ENCODE peak calls at places on chromosomes 11 and 22, in seven cellular contexts. I, M, Y, G, E, T and N are unnamed samples.

GRCh38 chr11:105022998-105023397 is at the start of gene CASP5:
- DNase-seq in I (no peak), M (no peak), Y (no peak), G (no peak), E (no peak), T (no peak), N (no peak)

GRCh38 chr22:41799486-41800347 is 762 bp upstream of the CCDC134 start:
- DNase-seq in I (peak), M (no peak), Y (peak), G (peak), E (peak), T (no peak), N (peak)

GRCh38 chr11:93444671-93445073 is 98.5 kb downstream of the SMCO4 start:
- DNase-seq in I (no peak), M (peak), Y (no peak), G (no peak), E (no peak), T (peak), N (no peak)

GRCh38 chr11:102640946-102641345 is 15.8 kb upstream of the MMP20 start:
- DNase-seq in I (no peak), M (no peak), Y (no peak), G (no peak), E (no peak), T (no peak), N (no peak)

GRCh38 chr11:125164091-125164421 is 495 bp upstream of the PKNOX2 start:
- DNase-seq in I (no peak), M (no peak), Y (no peak), G (no peak), E (no peak), T (no peak), N (no peak)

GRCh38 chr22:22662095-22662494 is 17.7 kb downstream of the GGTLC2 start:
- DNase-seq in I (no peak), M (no peak), Y (no peak), G (no peak), E (no peak), T (no peak), N (no peak)

GRCh38 chr22:44386386-44387035 is 73.8 kb upstream of the SHISAL1 start:
- DNase-seq in I (no peak), M (no peak), Y (no peak), G (peak), E (no peak), T (no peak), N (no peak)

GRCh38 chr11:45041556-45041955 is 90.9 kb upstream of the TP53I11 start:
- DNase-seq in I (no peak), M (no peak), Y (no peak), G (no peak), E (no peak), T (no peak), N (no peak)

GRCh38 chr22:37237371-37238268 is 6.4 kb downstream of the RAC2 start:
- DNase-seq in I (no peak), M (no peak), Y (no peak), G (no peak), E (no peak), T (no peak), N (no peak)

GRCh38 chr11:70077411-70078094 is 564 bp upstream of the ANO1 start:
- DNase-seq in I (no peak), M (no peak), Y (no peak), G (no peak), E (no peak), T (no peak), N (no peak)

GRCh38 chr11:130118636-130119387 is 40.8 kb upstream of the ST14 start:
- DNase-seq in I (no peak), M (no peak), Y (no peak), G (no peak), E (no peak), T (no peak), N (no peak)

GRCh38 chr11:19736831-19737230 is 24.2 kb downstream of the NAV2 start:
- DNase-seq in I (no peak), M (no peak), Y (no peak), G (no peak), E (no peak), T (no peak), N (no peak)

GRCh38 chr11:93842461-93842860 is 8.0 kb downstream of the VSTM5 start:
- DNase-seq in I (peak), M (no peak), Y (no peak), G (no peak), E (no peak), T (peak), N (no peak)

GRCh38 chr22:37077802-37078448 is 26.4 kb downstream of the KCTD17 start:
- DNase-seq in I (peak), M (peak), Y (peak), G (no peak), E (peak), T (peak), N (peak)

GRCh38 chr22:37862570-37863325 is 13.5 kb downstream of the EIF3L start:
- DNase-seq in I (no peak), M (no peak), Y (no peak), G (no peak), E (no peak), T (no peak), N (no peak)

GRCh38 chr22:19142394-19142793 is 2.1 kb downstream of the ESS2 start:
- DNase-seq in I (no peak), M (peak), Y (no peak), G (no peak), E (no peak), T (no peak), N (no peak)

GRCh38 chr11:70176940-70177689 is 26.0 kb upstream of the FADD start:
- DNase-seq in I (peak), M (no peak), Y (no peak), G (no peak), E (no peak), T (no peak), N (no peak)

GRCh38 chr22:37467556-37467955 is 18.6 kb downstream of the MFNG start:
- DNase-seq in I (no peak), M (no peak), Y (no peak), G (no peak), E (no peak), T (no peak), N (no peak)

GRCh38 chr22:35839811-35840739 is 122.4 kb downstream of the APOL5 start:
- DNase-seq in I (peak), M (peak), Y (peak), G (peak), E (peak), T (peak), N (peak)

GRCh38 chr11:117875397-117876048 is 935 bp downstream of the FXYD6 start:
- DNase-seq in I (no peak), M (peak), Y (no peak), G (no peak), E (no peak), T (no peak), N (peak)
- H3K4me3 ChIP-seq in I (peak), M (peak), Y (peak), G (peak), E (peak), T (no peak), N (peak)

GRCh38 chr11:11409224-11409623 is 56.2 kb upstream of the CSNK2A3 start:
- DNase-seq in I (no peak), M (no peak), Y (no peak), G (no peak), E (no peak), T (no peak), N (no peak)
- TF ChIP-seq CTCF in I (no peak), M (no peak), Y (no peak), G (no peak), E (no peak), T (no peak), N (no peak)

GRCh38 chr11:64203421-64204079 is 3.0 kb upstream of the FERMT3 start:
- DNase-seq in I (no peak), M (no peak), Y (no peak), G (no peak), E (no peak), T (no peak), N (no peak)
- H3K27ac ChIP-seq in I (no peak), M (no peak), Y (no peak), G (no peak), E (no peak), T (no peak), N (no peak)

DNA sequence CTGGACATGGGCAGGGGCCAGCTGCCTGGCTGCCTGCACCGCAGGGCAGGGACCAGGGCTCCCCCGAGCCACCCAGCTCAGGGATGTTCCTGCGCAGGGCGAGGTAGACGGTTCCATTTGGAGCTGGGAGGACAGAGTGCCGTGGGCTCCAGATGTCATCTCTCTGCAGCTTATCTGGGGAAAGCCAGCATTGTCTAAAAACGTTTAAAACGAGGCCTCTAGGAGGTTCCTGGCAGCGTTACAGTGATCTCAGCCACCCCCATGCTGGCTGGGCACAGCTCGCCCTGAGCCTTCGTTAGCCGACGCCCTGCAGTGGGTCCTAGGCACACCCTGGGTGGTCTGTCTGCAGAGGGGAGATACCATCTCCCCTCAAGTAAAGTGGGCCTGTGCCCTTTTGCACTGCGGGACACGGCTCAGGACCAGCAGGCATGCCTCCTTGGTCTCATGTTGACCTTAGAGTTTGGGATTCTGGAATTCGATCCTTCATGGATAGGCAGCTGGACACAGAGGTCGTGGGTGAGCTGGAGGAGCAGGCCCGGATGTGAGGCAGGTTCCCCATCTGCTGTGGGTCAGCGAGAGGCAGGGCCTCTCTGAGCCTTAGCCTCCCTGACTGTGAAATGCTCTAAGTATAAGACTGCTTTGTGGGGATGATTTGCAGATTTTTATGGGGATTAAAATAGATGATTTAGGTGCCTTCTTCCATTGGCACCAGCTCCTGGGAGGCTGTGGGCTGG is 14.1 kb downstream of the SYNGR1 start:
- DNase-seq in I (no peak), M (peak), Y (no peak), G (no peak), E (no peak), T (no peak), N (no peak)
- H3K4me3 ChIP-seq in I (no peak), M (no peak), Y (no peak), G (no peak), E (no peak), T (no peak), N (no peak)

GRCh38 chr11:36044636-36045035 is 100.8 kb downstream of the LDLRAD3 start:
- DNase-seq in I (no peak), M (no peak), Y (no peak), G (no peak), E (no peak), T (no peak), N (no peak)

GRCh38 chr11:36037031-36037430 is 93.2 kb downstream of the LDLRAD3 start:
- DNase-seq in I (peak), M (peak), Y (no peak), G (peak), E (no peak), T (peak), N (no peak)

DNA sequence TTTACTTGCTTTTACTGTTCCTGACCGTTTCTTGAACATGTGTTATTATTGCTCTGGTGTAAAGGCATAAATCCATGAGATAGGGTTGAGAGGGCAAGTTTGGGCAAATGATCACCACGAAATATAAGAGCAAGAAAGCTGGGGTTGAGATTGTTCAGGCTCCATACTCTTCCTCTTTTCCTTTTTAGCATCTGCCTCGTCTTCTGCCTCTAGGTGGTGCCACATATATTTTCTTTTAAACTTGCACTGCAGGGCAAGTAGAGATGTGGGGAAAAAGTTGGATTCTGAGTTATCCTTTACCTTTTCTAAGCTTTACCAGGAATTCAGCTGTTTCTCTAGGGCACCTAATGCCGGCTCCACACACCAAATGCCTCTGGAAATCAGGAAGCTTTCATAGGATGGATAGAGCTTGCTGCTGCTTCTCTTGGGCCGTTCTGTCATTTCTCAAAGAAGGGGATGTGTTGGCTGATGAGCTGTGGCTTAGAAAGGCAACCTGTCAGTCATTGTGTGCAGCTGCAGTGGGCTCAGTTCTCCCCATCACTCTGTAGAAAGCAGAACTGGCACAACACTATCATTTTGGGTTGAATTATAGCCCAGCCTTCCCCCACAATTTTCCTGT is 98.2 kb downstream of the LDLRAD3 start:
- DNase-seq in I (no peak), M (no peak), Y (no peak), G (no peak), E (no peak), T (no peak), N (no peak)
- TF ChIP-seq CTCF in I (peak), M (no peak), Y (peak), G (peak), E (no peak), T (peak), N (peak)